ENCODE peak calls at places on chromosome 13, in ten cellular contexts. X, K, C, R, D, Z, J, S, I and F are unnamed samples.

GRCh38 chr13:91135949-91136348 is 211.5 kb upstream of the MIR17HG start:
- DNase-seq in X (no peak), K (no peak), C (no peak), R (no peak), D (no peak), Z (no peak), J (no peak), S (no peak), I (no peak), F (no peak)

GRCh38 chr13:50747939-50748338 is 95.6 kb downstream of the DLEU7 start:
- DNase-seq in X (no peak), K (no peak), C (no peak), R (no peak), D (no peak), Z (no peak), J (no peak), S (no peak), I (no peak), F (no peak)

GRCh38 chr13:46666727-46667456 is 113.9 kb downstream of the LRCH1 start:
- DNase-seq in X (no peak), K (no peak), C (peak), R (no peak), D (no peak), Z (no peak), J (no peak), S (no peak), I (no peak), F (no peak)

GRCh38 chr13:27118428-27119054 is 53.1 kb downstream of the USP12 start:
- DNase-seq in X (no peak), K (no peak), C (no peak), R (no peak), D (no peak), Z (no peak), J (no peak), S (no peak), I (no peak), F (no peak)

GRCh38 chr13:62119739-62120700 is 704.4 kb upstream of the PCDH20 start:
- DNase-seq in X (no peak), K (no peak), C (no peak), R (peak), D (no peak), Z (no peak), J (peak), S (peak), I (no peak), F (no peak)

GRCh38 chr13:53010374-53011105 is 18.1 kb upstream of the OLFM4 start:
- DNase-seq in X (peak), K (no peak), C (no peak), R (peak), D (no peak), Z (no peak), J (no peak), S (no peak), I (peak), F (peak)

GRCh38 chr13:31328549-31329229 is 128.9 kb downstream of the B3GLCT start:
- DNase-seq in X (no peak), K (no peak), C (no peak), R (no peak), D (no peak), Z (no peak), J (peak), S (peak), I (no peak), F (no peak)

GRCh38 chr13:80441968-80442367 is 101.0 kb upstream of the SPRY2 start:
- DNase-seq in X (no peak), K (no peak), C (no peak), R (no peak), D (no peak), Z (no peak), J (no peak), S (peak), I (no peak), F (no peak)

GRCh38 chr13:75485286-75486062 is 3.5 kb upstream of the TBC1D4 start:
- DNase-seq in X (no peak), K (peak), C (no peak), R (peak), D (no peak), Z (no peak), J (no peak), S (peak), I (no peak), F (no peak)

GRCh38 chr13:97851269-97851668 is 102.2 kb upstream of the IPO5 start:
- DNase-seq in X (peak), K (no peak), C (no peak), R (no peak), D (no peak), Z (no peak), J (no peak), S (no peak), I (no peak), F (no peak)

GRCh38 chr13:112592647-112593046 is 4.7 kb upstream of the TUBGCP3 start:
- DNase-seq in X (no peak), K (no peak), C (no peak), R (no peak), D (no peak), Z (no peak), J (no peak), S (no peak), I (peak), F (no peak)

GRCh38 chr13:102879793-102880499 is 34.1 kb downstream of the ERCC5 start:
- DNase-seq in X (no peak), K (no peak), C (no peak), R (no peak), D (no peak), Z (no peak), J (no peak), S (no peak), I (no peak), F (no peak)

GRCh38 chr13:91802957-91803356 is 404.5 kb downstream of the GPC5 start:
- DNase-seq in X (no peak), K (no peak), C (no peak), R (no peak), D (no peak), Z (no peak), J (no peak), S (no peak), I (no peak), F (no peak)

GRCh38 chr13:40189885-40190655 is 476.4 kb downstream of the FOXO1 start:
- DNase-seq in X (no peak), K (no peak), C (no peak), R (no peak), D (no peak), Z (no peak), J (peak), S (no peak), I (no peak), F (no peak)

GRCh38 chr13:110546933-110547332 is 14.6 kb downstream of the RAB20 start:
- DNase-seq in X (no peak), K (peak), C (peak), R (no peak), D (no peak), Z (no peak), J (peak), S (peak), I (peak), F (peak)

GRCh38 chr13:99191900-99192399 is 8.7 kb upstream of the UBAC2 start:
- DNase-seq in X (no peak), K (no peak), C (no peak), R (no peak), D (no peak), Z (no peak), J (peak), S (no peak), I (no peak), F (no peak)

GRCh38 chr13:109755997-109756396 is 30.4 kb downstream of the IRS2 start:
- DNase-seq in X (no peak), K (no peak), C (no peak), R (no peak), D (no peak), Z (no peak), J (no peak), S (no peak), I (no peak), F (no peak)